ENCODE peak calls at places on chromosomes 12 and 14, in six cellular contexts. One of them, this sample, is unnamed.

GRCh38 chr12:107329569-107330324 is 236.4 kb upstream of the CRY1 start:
- DNase-seq in uterus: no peak
- DNase-seq in upper lobe of right lung: no peak
- DNase-seq in foreskin keratinocyte: peak; percentile 60
- DNase-seq in Panc1: no peak
- DNase-seq in psoas muscle: no peak
- DNase-seq in this sample: no peak

GRCh38 chr14:58784946-58785345 is 147.2 kb downstream of the DACT1 start:
- DNase-seq in uterus: no peak
- DNase-seq in psoas muscle: no peak
- DNase-seq in Panc1: no peak
- DNase-seq in upper lobe of right lung: no peak
- DNase-seq in foreskin keratinocyte: no peak
- DNase-seq in this sample: no peak

GRCh38 chr12:26857465-26858176 is 24.6 kb upstream of the ITPR2 start:
- DNase-seq in Panc1: no peak
- DNase-seq in upper lobe of right lung: no peak
- DNase-seq in psoas muscle: no peak
- DNase-seq in foreskin keratinocyte: no peak
- DNase-seq in uterus: no peak
- DNase-seq in this sample: no peak

GRCh38 chr14:104277416-104278213 is 139.2 kb downstream of the KIF26A start:
- DNase-seq in foreskin keratinocyte: no peak
- DNase-seq in upper lobe of right lung: peak; percentile 43
- DNase-seq in uterus: peak; percentile 3
- DNase-seq in psoas muscle: no peak
- DNase-seq in Panc1: no peak
- DNase-seq in this sample: no peak

GRCh38 chr12:38477341-38478090 is 160.9 kb downstream of the ALG10B start:
- DNase-seq in foreskin keratinocyte: no peak
- DNase-seq in psoas muscle: no peak
- DNase-seq in uterus: no peak
- DNase-seq in upper lobe of right lung: no peak
- DNase-seq in Panc1: no peak
- DNase-seq in this sample: no peak

GRCh38 chr14:103711516-103712431 is 3.5 kb downstream of the XRCC3 start:
- DNase-seq in upper lobe of right lung: peak; percentile 79
- DNase-seq in foreskin keratinocyte: peak; percentile 35
- DNase-seq in uterus: peak; percentile 58
- DNase-seq in Panc1: no peak
- DNase-seq in psoas muscle: peak; percentile 58
- DNase-seq in this sample: peak; percentile 71

GRCh38 chr14:26281280-26281998 is 316.4 kb downstream of the NOVA1 start:
- DNase-seq in upper lobe of right lung: no peak
- DNase-seq in foreskin keratinocyte: peak; percentile 60
- DNase-seq in uterus: no peak
- DNase-seq in Panc1: no peak
- DNase-seq in psoas muscle: no peak
- DNase-seq in this sample: no peak

GRCh38 chr12:104183443-104183842 is 32.1 kb upstream of the TXNRD1 start:
- DNase-seq in upper lobe of right lung: no peak
- DNase-seq in foreskin keratinocyte: no peak
- DNase-seq in psoas muscle: no peak
- DNase-seq in uterus: no peak
- DNase-seq in Panc1: no peak
- DNase-seq in this sample: no peak

GRCh38 chr12:110340706-110341105 is 59.7 kb downstream of the ATP2A2 start:
- DNase-seq in upper lobe of right lung: no peak
- DNase-seq in Panc1: no peak
- DNase-seq in uterus: no peak
- DNase-seq in psoas muscle: no peak
- DNase-seq in foreskin keratinocyte: peak; percentile 80
- DNase-seq in this sample: no peak

GRCh38 chr12:26198742-26199141 is 3.4 kb downstream of the SSPN start:
- DNase-seq in Panc1: no peak
- DNase-seq in foreskin keratinocyte: no peak
- DNase-seq in psoas muscle: peak; percentile 43
- DNase-seq in uterus: peak; percentile 38
- DNase-seq in upper lobe of right lung: no peak
- DNase-seq in this sample: peak; percentile 29

GRCh38 chr12:69329669-69330428 is 18.3 kb upstream of the LYZ start:
- DNase-seq in psoas muscle: no peak
- DNase-seq in uterus: no peak
- DNase-seq in Panc1: no peak
- DNase-seq in upper lobe of right lung: no peak
- DNase-seq in foreskin keratinocyte: no peak
- DNase-seq in this sample: no peak

GRCh38 chr12:127108360-127109215 is 1158.4 kb upstream of the TMEM132C start:
- DNase-seq in psoas muscle: peak; percentile 56
- DNase-seq in foreskin keratinocyte: no peak
- DNase-seq in uterus: no peak
- DNase-seq in Panc1: no peak
- DNase-seq in upper lobe of right lung: peak; percentile 68
- DNase-seq in this sample: peak; percentile 40

GRCh38 chr14:37466623-37467088 is 128.4 kb downstream of the FOXA1 start:
- DNase-seq in foreskin keratinocyte: no peak
- DNase-seq in Panc1: no peak
- DNase-seq in upper lobe of right lung: no peak
- DNase-seq in psoas muscle: no peak
- DNase-seq in uterus: no peak
- DNase-seq in this sample: no peak

GRCh38 chr12:52358575-52359350 is 8.5 kb downstream of the KRT85 start:
- DNase-seq in Panc1: no peak
- DNase-seq in psoas muscle: no peak
- DNase-seq in upper lobe of right lung: no peak
- DNase-seq in uterus: no peak
- DNase-seq in foreskin keratinocyte: no peak
- DNase-seq in this sample: no peak

GRCh38 chr12:92596388-92596787 is 106.4 kb upstream of the PLEKHG7 start:
- DNase-seq in psoas muscle: no peak
- DNase-seq in foreskin keratinocyte: no peak
- DNase-seq in uterus: no peak
- DNase-seq in upper lobe of right lung: no peak
- DNase-seq in Panc1: no peak
- DNase-seq in this sample: no peak

GRCh38 chr12:54024127-54024526 is 4.1 kb upstream of the HOXC6 start:
- DNase-seq in Panc1: no peak
- DNase-seq in psoas muscle: no peak
- DNase-seq in upper lobe of right lung: no peak
- DNase-seq in foreskin keratinocyte: no peak
- DNase-seq in uterus: no peak
- DNase-seq in this sample: no peak

GRCh38 chr14:21049263-21049662 is 7.1 kb downstream of the RNASE7 start:
- DNase-seq in upper lobe of right lung: no peak
- DNase-seq in foreskin keratinocyte: no peak
- DNase-seq in Panc1: no peak
- DNase-seq in psoas muscle: no peak
- DNase-seq in uterus: no peak
- DNase-seq in this sample: no peak

GRCh38 chr14:30354439-30354838 is 204.5 kb upstream of the G2E3 start:
- DNase-seq in Panc1: no peak
- DNase-seq in upper lobe of right lung: no peak
- DNase-seq in foreskin keratinocyte: no peak
- DNase-seq in uterus: no peak
- DNase-seq in psoas muscle: no peak
- DNase-seq in this sample: no peak

GRCh38 chr12:108598553-108599250 is 818 bp upstream of the TMEM119 start:
- DNase-seq in uterus: no peak
- DNase-seq in foreskin keratinocyte: no peak
- DNase-seq in Panc1: no peak
- DNase-seq in psoas muscle: no peak
- DNase-seq in upper lobe of right lung: no peak
- DNase-seq in this sample: no peak

GRCh38 chr12:45014396-45014795 is 36.5 kb downstream of the DBX2 start:
- DNase-seq in foreskin keratinocyte: no peak
- DNase-seq in uterus: no peak
- DNase-seq in Panc1: no peak
- DNase-seq in psoas muscle: no peak
- DNase-seq in upper lobe of right lung: no peak
- DNase-seq in this sample: no peak

GRCh38 chr12:92338102-92338501 is 192.5 kb upstream of the BTG1 start:
- DNase-seq in foreskin keratinocyte: no peak
- DNase-seq in upper lobe of right lung: no peak
- DNase-seq in psoas muscle: no peak
- DNase-seq in Panc1: no peak
- DNase-seq in uterus: no peak
- DNase-seq in this sample: no peak

GRCh38 chr14:94601961-94602391 is 10.2 kb upstream of the SERPINA3 start:
- DNase-seq in upper lobe of right lung: no peak
- DNase-seq in foreskin keratinocyte: peak; percentile 51
- DNase-seq in uterus: peak; percentile 87
- DNase-seq in Panc1: no peak
- DNase-seq in psoas muscle: peak; percentile 79
- DNase-seq in this sample: peak; percentile 67

GRCh38 chr12:84135879-84136278 is 776.7 kb downstream of the SLC6A15 start:
- DNase-seq in psoas muscle: no peak
- DNase-seq in uterus: no peak
- DNase-seq in upper lobe of right lung: no peak
- DNase-seq in foreskin keratinocyte: no peak
- DNase-seq in Panc1: no peak
- DNase-seq in this sample: no peak

GRCh38 chr14:103281496-103282231 is 52.4 kb upstream of the EIF5 start:
- DNase-seq in foreskin keratinocyte: no peak
- DNase-seq in psoas muscle: peak; percentile 31
- DNase-seq in Panc1: no peak
- DNase-seq in uterus: peak; percentile 72
- DNase-seq in upper lobe of right lung: no peak
- DNase-seq in this sample: peak; percentile 33

GRCh38 chr12:85765443-85765842 is 70.8 kb downstream of the RASSF9 start:
- DNase-seq in psoas muscle: no peak
- DNase-seq in upper lobe of right lung: no peak
- DNase-seq in uterus: no peak
- DNase-seq in foreskin keratinocyte: no peak
- DNase-seq in Panc1: no peak
- DNase-seq in this sample: no peak

GRCh38 chr14:93533864-93534263 is 103.1 kb downstream of the UNC79 start:
- DNase-seq in uterus: no peak
- DNase-seq in upper lobe of right lung: no peak
- DNase-seq in Panc1: no peak
- DNase-seq in foreskin keratinocyte: no peak
- DNase-seq in psoas muscle: no peak
- DNase-seq in this sample: no peak

GRCh38 chr12:88935856-88936255 is 355.6 kb upstream of the KITLG start:
- DNase-seq in psoas muscle: no peak
- DNase-seq in foreskin keratinocyte: no peak
- DNase-seq in upper lobe of right lung: no peak
- DNase-seq in uterus: no peak
- DNase-seq in Panc1: no peak
- DNase-seq in this sample: no peak

GRCh38 chr12:103114296-103115055 is 157.0 kb downstream of the ASCL1 start:
- DNase-seq in foreskin keratinocyte: no peak
- DNase-seq in Panc1: no peak
- DNase-seq in uterus: no peak
- DNase-seq in psoas muscle: no peak
- DNase-seq in upper lobe of right lung: no peak
- DNase-seq in this sample: no peak

GRCh38 chr12:91774471-91774921 is 371.1 kb downstream of the BTG1 start:
- DNase-seq in foreskin keratinocyte: peak; percentile 17
- DNase-seq in upper lobe of right lung: no peak
- DNase-seq in psoas muscle: no peak
- DNase-seq in uterus: peak; percentile 36
- DNase-seq in Panc1: no peak
- DNase-seq in this sample: no peak

GRCh38 chr12:1425396-1425729 is 169.0 kb downstream of the FBXL14 start:
- DNase-seq in upper lobe of right lung: no peak
- DNase-seq in psoas muscle: no peak
- DNase-seq in Panc1: no peak
- DNase-seq in uterus: no peak
- DNase-seq in foreskin keratinocyte: no peak
- DNase-seq in this sample: no peak

GRCh38 chr14:39665084-39665483 is 232.9 kb upstream of the FBXO33 start:
- DNase-seq in upper lobe of right lung: no peak
- DNase-seq in psoas muscle: no peak
- DNase-seq in uterus: no peak
- DNase-seq in foreskin keratinocyte: no peak
- DNase-seq in Panc1: no peak
- DNase-seq in this sample: no peak

GRCh38 chr12:111767362-111768158 is 827 bp downstream of the ALDH2 start:
- DNase-seq in psoas muscle: no peak
- DNase-seq in uterus: no peak
- DNase-seq in upper lobe of right lung: no peak
- DNase-seq in Panc1: no peak
- DNase-seq in foreskin keratinocyte: no peak
- DNase-seq in this sample: no peak

GRCh38 chr12:24903305-24904088 is 45.4 kb downstream of the BCAT1 start:
- DNase-seq in Panc1: no peak
- DNase-seq in psoas muscle: no peak
- DNase-seq in uterus: no peak
- DNase-seq in foreskin keratinocyte: no peak
- DNase-seq in upper lobe of right lung: no peak
- DNase-seq in this sample: no peak

GRCh38 chr14:60163741-60164140 is 1.5 kb downstream of the DHRS7 start:
- DNase-seq in Panc1: no peak
- DNase-seq in uterus: no peak
- DNase-seq in upper lobe of right lung: no peak
- DNase-seq in psoas muscle: no peak
- DNase-seq in foreskin keratinocyte: no peak
- DNase-seq in this sample: no peak
- H3K4me1 ChIP-seq in Panc1: no peaks in the 10 kb centered on the region
- H3K4me1 ChIP-seq in uterus: no peaks in the 10 kb centered on the region
- H3K4me1 ChIP-seq in upper lobe of right lung: peaks cover 34% of the 10 kb centered on the region
- H3K4me1 ChIP-seq in psoas muscle: peaks cover 34% of the 10 kb centered on the region
- H3K4me1 ChIP-seq in foreskin keratinocyte: peaks cover 14% of the 10 kb centered on the region
- H3K4me1 ChIP-seq in this sample: peaks cover 14% of the 10 kb centered on the region

GRCh38 chr12:121813951-121814350 is 10.1 kb downstream of the SETD1B start:
- DNase-seq in Panc1: no peak
- DNase-seq in foreskin keratinocyte: no peak
- DNase-seq in uterus: no peak
- DNase-seq in psoas muscle: no peak
- DNase-seq in upper lobe of right lung: no peak
- DNase-seq in this sample: no peak
- H3K4me1 ChIP-seq in Panc1: peaks cover 22% of the 10 kb centered on the region
- H3K4me1 ChIP-seq in foreskin keratinocyte: no peaks in the 10 kb centered on the region
- H3K4me1 ChIP-seq in uterus: peaks cover 9% of the 10 kb centered on the region
- H3K4me1 ChIP-seq in psoas muscle: peaks cover 32% of the 10 kb centered on the region
- H3K4me1 ChIP-seq in upper lobe of right lung: peaks cover 35% of the 10 kb centered on the region
- H3K4me1 ChIP-seq in this sample: peaks cover 39% of the 10 kb centered on the region

GRCh38 chr14:68924392-68925158 is 54.5 kb downstream of the ACTN1 start:
- DNase-seq in upper lobe of right lung: no peak
- DNase-seq in Panc1: no peak
- DNase-seq in psoas muscle: no peak
- DNase-seq in uterus: no peak
- DNase-seq in foreskin keratinocyte: no peak
- DNase-seq in this sample: peak; percentile 48
- H3K4me1 ChIP-seq in upper lobe of right lung: peaks cover 25% of the 10 kb centered on the region
- H3K4me1 ChIP-seq in Panc1: peaks cover 3% of the 10 kb centered on the region
- H3K4me1 ChIP-seq in psoas muscle: peaks cover 10% of the 10 kb centered on the region
- H3K4me1 ChIP-seq in uterus: peaks cover 7% of the 10 kb centered on the region
- H3K4me1 ChIP-seq in foreskin keratinocyte: no peaks in the 10 kb centered on the region
- H3K4me1 ChIP-seq in this sample: peaks cover 60% of the 10 kb centered on the region

GRCh38 chr12:117142094-117142493 is 42.9 kb upstream of the TESC start:
- DNase-seq in psoas muscle: no peak
- DNase-seq in Panc1: no peak
- DNase-seq in upper lobe of right lung: no peak
- DNase-seq in uterus: no peak
- DNase-seq in foreskin keratinocyte: no peak
- DNase-seq in this sample: no peak
- H3K4me1 ChIP-seq in psoas muscle: peaks cover 5% of the 10 kb centered on the region
- H3K4me1 ChIP-seq in Panc1: no peaks in the 10 kb centered on the region
- H3K4me1 ChIP-seq in upper lobe of right lung: peaks cover 12% of the 10 kb centered on the region
- H3K4me1 ChIP-seq in uterus: no peaks in the 10 kb centered on the region
- H3K4me1 ChIP-seq in foreskin keratinocyte: no peaks in the 10 kb centered on the region
- H3K4me1 ChIP-seq in this sample: peaks cover 11% of the 10 kb centered on the region

GRCh38 chr12:124100572-124101178 is 127.7 kb downstream of the ZNF664 start:
- DNase-seq in upper lobe of right lung: no peak
- DNase-seq in uterus: no peak
- DNase-seq in Panc1: no peak
- DNase-seq in psoas muscle: no peak
- DNase-seq in foreskin keratinocyte: no peak
- DNase-seq in this sample: no peak
- H3K4me1 ChIP-seq in upper lobe of right lung: no peaks in the 10 kb centered on the region
- H3K4me1 ChIP-seq in uterus: no peaks in the 10 kb centered on the region
- H3K4me1 ChIP-seq in Panc1: no peaks in the 10 kb centered on the region
- H3K4me1 ChIP-seq in psoas muscle: no peaks in the 10 kb centered on the region
- H3K4me1 ChIP-seq in foreskin keratinocyte: no peaks in the 10 kb centered on the region
- H3K4me1 ChIP-seq in this sample: no peaks in the 10 kb centered on the region